ENCODE peak calls at places on chromosomes 1 and 21, in five cellular contexts. C, E, F, S and I are unnamed samples. For H3K4me1, the result is how much of the 10 kb centered on the place peaks cover.

GRCh38 chr1:231020139-231020601 is 19.9 kb downstream of the FAM89A start:
- DNase-seq in E (no peak), F (no peak), S (no peak), C (peak), I (no peak)

GRCh38 chr1:2255420-2256369 is 27.6 kb downstream of the SKI start:
- DNase-seq in C (peak), E (peak), F (peak), S (no peak), I (peak)

GRCh38 chr1:111582016-111582415 is 37.6 kb upstream of the RAP1A start:
- DNase-seq in F (no peak), S (no peak), E (no peak), C (no peak), I (no peak)

GRCh38 chr1:205950826-205951549 is 7.7 kb upstream of the SLC26A9 start:
- DNase-seq in F (peak), E (peak), C (peak), S (no peak), I (peak)

GRCh38 chr1:8095584-8095983 is 69.5 kb upstream of the ERRFI1 start:
- DNase-seq in C (no peak), S (no peak), F (no peak), E (no peak), I (no peak)

GRCh38 chr1:65959896-65960295 is 167.2 kb downstream of the PDE4B start:
- DNase-seq in E (no peak), S (peak), C (peak), F (peak), I (peak)

GRCh38 chr1:111404588-111404987 is 22.9 kb downstream of the OVGP1 start:
- DNase-seq in S (no peak), E (no peak), C (no peak), F (no peak), I (no peak)

GRCh38 chr1:72567511-72567910 is 285.2 kb upstream of the NEGR1 start:
- DNase-seq in S (peak), F (peak), E (peak), C (peak), I (peak)

GRCh38 chr1:175678471-175678870 is 64.9 kb downstream of the TNR start:
- DNase-seq in C (no peak), S (no peak), E (no peak), F (no peak), I (no peak)

GRCh38 chr1:81349194-81349965 is 451.4 kb upstream of the ADGRL2 start:
- DNase-seq in C (no peak), S (no peak), F (no peak), E (no peak), I (no peak)

GRCh38 chr21:36658926-36659325 is 40.0 kb upstream of the SIM2 start:
- DNase-seq in S (no peak), E (no peak), F (no peak), C (no peak), I (no peak)

GRCh38 chr1:232678185-232678886 is 48.4 kb upstream of the SIPA1L2 start:
- DNase-seq in C (peak), E (no peak), S (peak), F (peak), I (peak)

GRCh38 chr1:156677616-156678596 is 699 bp upstream of the NES start:
- DNase-seq in C (peak), F (peak), E (peak), S (peak), I (peak)

GRCh38 chr21:36436829-36437744 is 42.8 kb downstream of the CLDN14 start:
- DNase-seq in F (peak), E (peak), C (no peak), S (no peak), I (peak)

GRCh38 chr1:211378844-211379243 is 52.2 kb downstream of the TRAF5 start:
- DNase-seq in C (peak), E (peak), S (no peak), F (peak), I (peak)

DNA sequence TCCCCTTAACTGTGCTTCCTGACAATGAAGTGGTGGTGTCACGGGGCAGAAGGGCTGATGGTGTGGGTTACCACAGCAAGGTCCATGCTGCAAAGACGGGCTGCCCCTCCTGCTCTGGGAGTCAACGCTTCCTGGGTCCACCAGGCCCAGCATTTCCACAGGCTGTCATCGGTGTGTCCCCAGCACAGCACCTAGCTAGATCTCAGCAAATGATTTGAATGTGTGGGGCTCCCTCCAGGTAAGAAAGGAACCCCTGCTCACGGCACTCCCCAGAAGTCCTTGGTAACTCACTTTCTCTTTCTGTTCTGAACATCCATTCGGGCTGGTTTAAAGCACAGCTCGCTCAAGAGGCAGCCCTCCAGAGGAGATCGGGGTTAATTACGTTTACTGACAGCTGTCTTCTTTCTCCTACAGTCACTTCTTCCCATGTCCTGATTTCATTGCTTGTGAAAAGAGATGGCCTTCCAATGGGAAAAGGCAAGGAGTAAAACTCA is 27.3 kb downstream of the HIVEP3 start:
- DNase-seq in F (peak), C (peak), S (no peak), E (peak), I (no peak)
- H3K4me1 ChIP-seq in F (under half), C (under half), S (under half), E (under half), I (under half)

GRCh38 chr21:41970751-41971653 is 17.2 kb upstream of the C2CD2 start:
- DNase-seq in E (no peak), S (no peak), F (no peak), C (no peak), I (no peak)
- H2AFZ ChIP-seq in E (no peak), S (no peak), F (no peak), C (peak), I (no peak)

GRCh38 chr1:23577056-23577985 is 18.0 kb upstream of the ID3 start:
- DNase-seq in E (peak), C (peak), F (peak), S (peak), I (peak)

GRCh38 chr1:23576338-23577055 is 17.2 kb upstream of the ID3 start:
- DNase-seq in E (peak), S (no peak), F (no peak), C (no peak), I (no peak)

GRCh38 chr1:23581219-23581618 is 21.9 kb upstream of the ID3 start:
- DNase-seq in C (peak), F (peak), E (no peak), S (no peak), I (no peak)

GRCh38 chr1:23578997-23579363 is 19.7 kb upstream of the ID3 start:
- DNase-seq in S (no peak), F (no peak), E (no peak), C (no peak), I (no peak)

GRCh38 chr1:23578311-23578996 is 19.2 kb upstream of the ID3 start:
- DNase-seq in E (no peak), C (peak), S (no peak), F (no peak), I (no peak)
- H3K4me1 ChIP-seq in E (under half), C (under half), S (under half), F (under half), I (under half)

GRCh38 chr21:18954415-18954972 is 550.9 kb upstream of the TMPRSS15 start:
- DNase-seq in E (no peak), S (peak), F (no peak), C (no peak), I (no peak)

GRCh38 chr21:18950045-18950740 is 546.6 kb upstream of the TMPRSS15 start:
- DNase-seq in S (no peak), E (no peak), C (no peak), F (no peak), I (no peak)

GRCh38 chr21:18951291-18952038 is 547.9 kb upstream of the TMPRSS15 start:
- DNase-seq in F (no peak), C (no peak), E (no peak), S (peak), I (no peak)
- H2AFZ ChIP-seq in F (no peak), C (no peak), E (no peak), S (no peak), I (no peak)

GRCh38 chr21:33386222-33386784 is 16.9 kb upstream of the IFNGR2 start:
- DNase-seq in E (peak), S (no peak), F (no peak), C (no peak), I (no peak)

GRCh38 chr21:33384851-33385331 is 18.3 kb upstream of the IFNGR2 start:
- DNase-seq in C (peak), F (peak), S (no peak), E (no peak), I (peak)

GRCh38 chr21:33388188-33388587 is 15.0 kb upstream of the IFNGR2 start:
- DNase-seq in F (no peak), E (no peak), C (no peak), S (no peak), I (no peak)

GRCh38 chr21:33380483-33380998 is 22.7 kb upstream of the IFNGR2 start:
- DNase-seq in F (peak), S (peak), E (peak), C (peak), I (peak)

DNA sequence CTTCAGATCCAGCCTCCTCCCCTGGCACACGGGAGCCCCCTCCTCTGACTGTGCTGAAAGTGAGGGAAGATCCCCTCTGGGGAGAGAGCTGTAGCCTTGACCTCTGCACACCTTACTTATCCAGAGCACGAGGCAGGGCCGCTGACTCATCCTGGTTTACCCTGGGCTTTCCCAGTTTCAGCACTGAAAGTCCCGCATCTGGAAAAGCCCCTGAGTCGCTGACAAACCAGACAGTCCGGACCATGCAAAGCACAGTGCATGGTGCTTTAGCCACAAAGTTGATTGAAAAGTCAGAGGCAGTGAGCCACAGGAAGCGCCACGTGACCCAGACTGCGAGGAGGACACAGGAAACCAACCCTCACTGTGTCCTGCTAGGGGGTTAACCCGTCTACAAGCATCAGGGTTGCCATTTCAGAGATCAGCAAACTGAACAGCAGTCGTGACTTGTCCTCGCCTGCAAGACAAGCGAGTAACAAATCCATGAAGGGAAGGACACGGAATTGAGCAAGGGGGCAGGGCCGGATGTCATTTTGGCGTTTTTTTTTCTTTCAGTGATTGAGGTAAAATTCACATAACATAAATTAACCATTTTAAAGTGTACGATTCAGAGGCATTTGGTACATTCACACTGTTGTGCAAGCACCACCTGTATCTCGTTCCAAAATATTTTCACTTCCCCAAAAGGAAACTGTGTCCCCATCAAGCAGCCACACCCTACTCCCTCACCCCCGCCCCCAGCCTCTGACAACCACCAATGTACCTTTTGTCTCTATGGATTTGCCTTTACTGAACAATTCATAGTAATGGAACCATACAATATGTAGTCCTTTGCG is 19.9 kb upstream of the IFNGR2 start:
- DNase-seq in S (peak), F (peak), E (peak), C (peak), I (peak)
- H3K4me1 ChIP-seq in S (under half), F (under half), E (under half), C (under half), I (under half)